ENCODE peak calls at places on chromosomes 7 and 10, in seven cellular contexts. One of them, this sample, is unnamed.
A peak's percentile ranks its signal among the peaks of the same experiment; 100 is the strongest.

GRCh38 chr7:145219461-145219860 is 383.6 kb upstream of the TPK1 start:
- DNase-seq in astrocyte: no peak
- DNase-seq in fibroblast of lung: no peak
- DNase-seq in HCT116: no peak
- DNase-seq in SK-N-SH: no peak
- DNase-seq in neural progenitor cell: no peak
- DNase-seq in IMR-90: no peak
- DNase-seq in this sample: no peak

GRCh38 chr7:120797026-120797645 is 60.8 kb downstream of the TSPAN12 start:
- DNase-seq in fibroblast of lung: no peak
- DNase-seq in neural progenitor cell: no peak
- DNase-seq in astrocyte: no peak
- DNase-seq in SK-N-SH: no peak
- DNase-seq in IMR-90: no peak
- DNase-seq in HCT116: no peak
- DNase-seq in this sample: no peak

GRCh38 chr7:2242541-2243482 is 786 bp downstream of the NUDT1 start:
- DNase-seq in IMR-90: peak; percentile 20
- DNase-seq in SK-N-SH: no peak
- DNase-seq in neural progenitor cell: peak; percentile 48
- DNase-seq in HCT116: no peak
- DNase-seq in fibroblast of lung: peak; percentile 29
- DNase-seq in astrocyte: no peak
- DNase-seq in this sample: peak; percentile 83

GRCh38 chr10:47062801-47063200 is 151.6 kb downstream of the PTPN20 start:
- DNase-seq in astrocyte: no peak
- DNase-seq in IMR-90: peak; percentile 56
- DNase-seq in SK-N-SH: no peak
- DNase-seq in neural progenitor cell: peak; percentile 34
- DNase-seq in HCT116: no peak
- DNase-seq in fibroblast of lung: no peak
- DNase-seq in this sample: peak; percentile 71

GRCh38 chr7:137943132-137943551 is 58.7 kb downstream of the CREB3L2 start:
- DNase-seq in astrocyte: peak; percentile 89
- DNase-seq in fibroblast of lung: peak; percentile 91
- DNase-seq in SK-N-SH: no peak
- DNase-seq in HCT116: no peak
- DNase-seq in IMR-90: peak; percentile 98
- DNase-seq in neural progenitor cell: no peak
- DNase-seq in this sample: peak; percentile 64

GRCh38 chr7:81244213-81244612 is 325.4 kb upstream of the SEMA3C start:
- DNase-seq in astrocyte: no peak
- DNase-seq in HCT116: peak; percentile 42
- DNase-seq in fibroblast of lung: no peak
- DNase-seq in IMR-90: peak; percentile 35
- DNase-seq in neural progenitor cell: no peak
- DNase-seq in SK-N-SH: no peak
- DNase-seq in this sample: no peak

GRCh38 chr10:72694476-72695369 is 2.8 kb downstream of the MCU start:
- DNase-seq in HCT116: no peak
- DNase-seq in fibroblast of lung: peak; percentile 48
- DNase-seq in SK-N-SH: peak; percentile 37
- DNase-seq in IMR-90: peak; percentile 65
- DNase-seq in neural progenitor cell: peak; percentile 11
- DNase-seq in astrocyte: no peak
- DNase-seq in this sample: no peak

GRCh38 chr7:151940048-151940845 is 16.0 kb upstream of the GALNTL5 start:
- DNase-seq in SK-N-SH: peak; percentile 57
- DNase-seq in fibroblast of lung: peak; percentile 60
- DNase-seq in IMR-90: peak; percentile 62
- DNase-seq in astrocyte: peak; percentile 44
- DNase-seq in HCT116: no peak
- DNase-seq in neural progenitor cell: no peak
- DNase-seq in this sample: no peak

GRCh38 chr10:43075612-43076003 is 1.3 kb upstream of the RET start:
- DNase-seq in SK-N-SH: peak; percentile 75
- DNase-seq in neural progenitor cell: peak; percentile 39
- DNase-seq in fibroblast of lung: no peak
- DNase-seq in HCT116: peak; percentile 19
- DNase-seq in astrocyte: no peak
- DNase-seq in IMR-90: no peak
- DNase-seq in this sample: peak; percentile 72

GRCh38 chr10:74103560-74104248 is 46.9 kb downstream of the AP3M1 start:
- DNase-seq in IMR-90: peak; percentile 42
- DNase-seq in SK-N-SH: peak; percentile 36
- DNase-seq in astrocyte: no peak
- DNase-seq in neural progenitor cell: peak; percentile 34
- DNase-seq in fibroblast of lung: peak; percentile 28
- DNase-seq in HCT116: peak; percentile 16
- DNase-seq in this sample: no peak

GRCh38 chr7:144529269-144529926 is 125.9 kb upstream of the NOBOX start:
- DNase-seq in fibroblast of lung: no peak
- DNase-seq in SK-N-SH: no peak
- DNase-seq in IMR-90: no peak
- DNase-seq in neural progenitor cell: no peak
- DNase-seq in astrocyte: no peak
- DNase-seq in HCT116: no peak
- DNase-seq in this sample: no peak

GRCh38 chr7:83040454-83040853 is 122.2 kb downstream of the PCLO start:
- DNase-seq in SK-N-SH: no peak
- DNase-seq in fibroblast of lung: no peak
- DNase-seq in astrocyte: no peak
- DNase-seq in IMR-90: no peak
- DNase-seq in neural progenitor cell: no peak
- DNase-seq in HCT116: no peak
- DNase-seq in this sample: no peak

GRCh38 chr10:124003070-124003419 is 90.4 kb downstream of the CHST15 start:
- DNase-seq in HCT116: no peak
- DNase-seq in IMR-90: no peak
- DNase-seq in fibroblast of lung: no peak
- DNase-seq in SK-N-SH: no peak
- DNase-seq in astrocyte: no peak
- DNase-seq in neural progenitor cell: no peak
- DNase-seq in this sample: no peak

GRCh38 chr7:106966121-106966520 is 78.4 kb upstream of the PRKAR2B start:
- DNase-seq in neural progenitor cell: no peak
- DNase-seq in fibroblast of lung: no peak
- DNase-seq in HCT116: no peak
- DNase-seq in SK-N-SH: no peak
- DNase-seq in IMR-90: peak; percentile 43
- DNase-seq in astrocyte: no peak
- DNase-seq in this sample: no peak

GRCh38 chr7:106957766-106958165 is 86.7 kb upstream of the PRKAR2B start:
- DNase-seq in SK-N-SH: no peak
- DNase-seq in astrocyte: no peak
- DNase-seq in IMR-90: no peak
- DNase-seq in fibroblast of lung: no peak
- DNase-seq in HCT116: no peak
- DNase-seq in neural progenitor cell: no peak
- DNase-seq in this sample: no peak

GRCh38 chr7:106959753-106960152 is 84.8 kb upstream of the PRKAR2B start:
- DNase-seq in HCT116: no peak
- DNase-seq in neural progenitor cell: peak; percentile 47
- DNase-seq in fibroblast of lung: no peak
- DNase-seq in SK-N-SH: no peak
- DNase-seq in IMR-90: no peak
- DNase-seq in astrocyte: no peak
- DNase-seq in this sample: peak; percentile 84

GRCh38 chr7:106964455-106964854 is 80.0 kb upstream of the PRKAR2B start:
- DNase-seq in astrocyte: no peak
- DNase-seq in neural progenitor cell: no peak
- DNase-seq in IMR-90: peak; percentile 11
- DNase-seq in SK-N-SH: no peak
- DNase-seq in fibroblast of lung: no peak
- DNase-seq in HCT116: no peak
- DNase-seq in this sample: no peak

DNA sequence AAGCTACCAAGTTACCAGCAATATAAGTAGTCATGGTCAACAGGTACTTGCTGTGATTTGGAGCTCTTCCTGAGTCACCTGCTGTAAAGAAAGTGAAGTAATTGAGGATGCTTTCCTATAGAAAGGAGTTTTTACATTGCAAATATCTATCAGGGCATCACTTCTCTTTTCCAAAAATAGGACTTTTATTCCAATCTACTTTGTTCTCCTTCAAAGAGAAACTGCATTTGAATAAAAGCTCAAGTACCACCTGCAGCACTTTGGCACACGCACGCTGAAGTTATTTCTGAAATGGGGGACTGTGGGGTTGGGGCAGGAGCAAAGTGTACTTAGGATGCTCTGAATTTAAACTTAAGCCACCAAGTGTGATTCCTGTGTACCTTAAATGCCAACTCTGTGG is 81.8 kb upstream of the PRKAR2B start:
- DNase-seq in SK-N-SH: no peak
- DNase-seq in IMR-90: no peak
- DNase-seq in HCT116: no peak
- DNase-seq in neural progenitor cell: no peak
- DNase-seq in astrocyte: no peak
- DNase-seq in fibroblast of lung: no peak
- DNase-seq in this sample: no peak
- H3K9ac ChIP-seq in SK-N-SH: no peak overlapping the region
- H3K9ac ChIP-seq in IMR-90: no peak overlapping the region
- H3K9ac ChIP-seq in HCT116: no peak overlapping the region
- H3K9ac ChIP-seq in neural progenitor cell: no peak overlapping the region
- H3K9ac ChIP-seq in astrocyte: no peak overlapping the region
- H3K9ac ChIP-seq in fibroblast of lung: no peak overlapping the region
- H3K9ac ChIP-seq in this sample: no peak overlapping the region

GRCh38 chr7:32244806-32245345 is 174.7 kb upstream of the PDE1C start:
- DNase-seq in HCT116: no peak
- DNase-seq in neural progenitor cell: no peak
- DNase-seq in fibroblast of lung: no peak
- DNase-seq in SK-N-SH: no peak
- DNase-seq in astrocyte: no peak
- DNase-seq in IMR-90: no peak
- DNase-seq in this sample: peak; percentile 9

GRCh38 chr7:32241636-32242035 is 171.4 kb upstream of the PDE1C start:
- DNase-seq in HCT116: no peak
- DNase-seq in SK-N-SH: no peak
- DNase-seq in fibroblast of lung: no peak
- DNase-seq in astrocyte: no peak
- DNase-seq in neural progenitor cell: no peak
- DNase-seq in IMR-90: no peak
- DNase-seq in this sample: no peak

GRCh38 chr7:32242436-32242835 is 172.2 kb upstream of the PDE1C start:
- DNase-seq in IMR-90: no peak
- DNase-seq in SK-N-SH: no peak
- DNase-seq in HCT116: no peak
- DNase-seq in astrocyte: no peak
- DNase-seq in fibroblast of lung: no peak
- DNase-seq in neural progenitor cell: no peak
- DNase-seq in this sample: peak; percentile 9

GRCh38 chr7:32239764-32240163 is 169.6 kb upstream of the PDE1C start:
- DNase-seq in SK-N-SH: no peak
- DNase-seq in HCT116: no peak
- DNase-seq in astrocyte: no peak
- DNase-seq in fibroblast of lung: no peak
- DNase-seq in IMR-90: no peak
- DNase-seq in neural progenitor cell: no peak
- DNase-seq in this sample: peak; percentile 42

DNA sequence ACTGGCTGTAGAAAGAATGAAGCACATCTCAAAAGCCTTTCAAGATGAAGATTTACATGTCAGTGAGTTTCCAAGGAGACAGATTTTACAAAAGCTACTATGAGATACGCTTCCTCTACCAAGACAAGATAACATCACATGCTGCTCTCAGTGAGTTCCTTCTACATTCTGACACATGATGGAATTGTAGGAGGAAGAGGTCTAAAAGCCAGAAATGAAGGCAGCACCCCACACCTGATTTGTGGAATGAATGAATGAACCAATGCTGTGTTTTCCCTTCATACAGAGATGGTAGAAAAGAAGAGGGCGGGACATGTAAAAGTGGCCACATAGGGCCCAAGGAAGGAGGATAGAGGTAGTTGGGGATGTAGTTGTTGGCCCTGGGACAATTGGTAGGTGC is 173.7 kb upstream of the PDE1C start:
- DNase-seq in astrocyte: no peak
- DNase-seq in neural progenitor cell: no peak
- DNase-seq in HCT116: no peak
- DNase-seq in IMR-90: no peak
- DNase-seq in SK-N-SH: no peak
- DNase-seq in fibroblast of lung: no peak
- DNase-seq in this sample: no peak
- H3K9ac ChIP-seq in astrocyte: no peak overlapping the region
- H3K9ac ChIP-seq in neural progenitor cell: no peak overlapping the region
- H3K9ac ChIP-seq in HCT116: no peak overlapping the region
- H3K9ac ChIP-seq in IMR-90: no peak overlapping the region
- H3K9ac ChIP-seq in SK-N-SH: no peak overlapping the region
- H3K9ac ChIP-seq in fibroblast of lung: no peak overlapping the region
- H3K9ac ChIP-seq in this sample: no peak overlapping the region

GRCh38 chr10:11754620-11755019 is 12.4 kb downstream of the ECHDC3 start:
- DNase-seq in astrocyte: no peak
- DNase-seq in HCT116: no peak
- DNase-seq in IMR-90: no peak
- DNase-seq in SK-N-SH: no peak
- DNase-seq in neural progenitor cell: no peak
- DNase-seq in fibroblast of lung: no peak
- DNase-seq in this sample: peak; percentile 19

GRCh38 chr10:11755512-11756247 is 13.5 kb downstream of the ECHDC3 start:
- DNase-seq in HCT116: no peak
- DNase-seq in astrocyte: no peak
- DNase-seq in SK-N-SH: no peak
- DNase-seq in neural progenitor cell: no peak
- DNase-seq in IMR-90: no peak
- DNase-seq in fibroblast of lung: no peak
- DNase-seq in this sample: no peak

GRCh38 chr10:11756766-11757315 is 14.7 kb downstream of the ECHDC3 start:
- DNase-seq in IMR-90: no peak
- DNase-seq in astrocyte: no peak
- DNase-seq in fibroblast of lung: no peak
- DNase-seq in SK-N-SH: no peak
- DNase-seq in neural progenitor cell: no peak
- DNase-seq in HCT116: no peak
- DNase-seq in this sample: peak; percentile 19

GRCh38 chr10:11757452-11757819 is 15.3 kb downstream of the ECHDC3 start:
- DNase-seq in SK-N-SH: peak; percentile 33
- DNase-seq in neural progenitor cell: no peak
- DNase-seq in HCT116: no peak
- DNase-seq in IMR-90: peak; percentile 91
- DNase-seq in astrocyte: peak; percentile 84
- DNase-seq in fibroblast of lung: peak; percentile 88
- DNase-seq in this sample: no peak

DNA sequence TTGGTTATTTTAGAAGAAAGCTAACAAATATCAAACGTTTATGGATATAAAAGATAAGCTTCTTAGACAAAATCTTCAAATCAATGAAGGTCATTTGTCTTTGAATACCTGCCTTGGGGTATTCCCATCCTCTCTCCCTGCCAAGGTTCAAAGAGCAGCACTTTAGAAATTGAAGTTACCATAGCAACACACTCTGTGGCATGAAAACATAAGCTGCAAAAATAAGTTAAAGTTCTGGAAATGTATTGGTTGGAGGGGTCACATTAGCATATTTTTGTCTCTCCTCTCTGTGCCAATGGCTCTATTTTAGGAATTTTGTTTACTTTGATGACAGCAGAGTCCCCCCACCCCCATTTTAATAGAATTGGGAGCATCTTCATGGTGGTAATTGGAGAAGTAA is 12.0 kb downstream of the ECHDC3 start:
- DNase-seq in fibroblast of lung: no peak
- DNase-seq in HCT116: no peak
- DNase-seq in neural progenitor cell: no peak
- DNase-seq in astrocyte: no peak
- DNase-seq in IMR-90: no peak
- DNase-seq in SK-N-SH: no peak
- DNase-seq in this sample: no peak
- H3K9ac ChIP-seq in fibroblast of lung: no peak overlapping the region
- H3K9ac ChIP-seq in HCT116: no peak overlapping the region
- H3K9ac ChIP-seq in neural progenitor cell: no peak overlapping the region
- H3K9ac ChIP-seq in astrocyte: no peak overlapping the region
- H3K9ac ChIP-seq in IMR-90: no peak overlapping the region
- H3K9ac ChIP-seq in SK-N-SH: no peak overlapping the region
- H3K9ac ChIP-seq in this sample: no peak overlapping the region

GRCh38 chr10:77940225-77940624 is 13.7 kb upstream of the DLG5 start:
- DNase-seq in fibroblast of lung: no peak
- DNase-seq in HCT116: no peak
- DNase-seq in IMR-90: no peak
- DNase-seq in SK-N-SH: no peak
- DNase-seq in neural progenitor cell: no peak
- DNase-seq in astrocyte: no peak
- DNase-seq in this sample: no peak
- H3K9ac ChIP-seq in fibroblast of lung: no peak overlapping the region
- H3K9ac ChIP-seq in HCT116: no peak overlapping the region
- H3K9ac ChIP-seq in IMR-90: no peak overlapping the region
- H3K9ac ChIP-seq in SK-N-SH: no peak overlapping the region
- H3K9ac ChIP-seq in neural progenitor cell: no peak overlapping the region
- H3K9ac ChIP-seq in astrocyte: no peak overlapping the region
- H3K9ac ChIP-seq in this sample: no peak overlapping the region

This sample was measured in endodermal cell.